ENCODE peak calls at places on chromosomes 12 and 14, in four cellular contexts. Y, Z, L and M are unnamed samples.

GRCh38 chr12:103877934-103878510 is 37.0 kb upstream of the NT5DC3 start:
- DNase-seq in Y (peak), Z (peak), L (peak), M (peak)

GRCh38 chr12:24008166-24008565 is 58.7 kb upstream of the SOX5 start:
- DNase-seq in Y (no peak), Z (no peak), L (no peak), M (no peak)

GRCh38 chr12:570237-570925 is 92.9 kb downstream of the NINJ2 start:
- DNase-seq in Y (peak), Z (peak), L (peak), M (no peak)

GRCh38 chr12:102927220-102927619 is 10.2 kb upstream of the PAH start:
- DNase-seq in Y (no peak), Z (no peak), L (no peak), M (no peak)

GRCh38 chr12:43832506-43833168 is 3.2 kb upstream of the TMEM117 start:
- DNase-seq in Y (no peak), Z (no peak), L (no peak), M (no peak)

GRCh38 chr14:72543325-72543724 is 350.6 kb downstream of the DPF3 start:
- DNase-seq in Y (no peak), Z (no peak), L (no peak), M (no peak)

GRCh38 chr12:107131832-107132616 is 38.7 kb upstream of the CRY1 start:
- DNase-seq in Y (peak), Z (no peak), L (no peak), M (peak)

GRCh38 chr12:1413930-1414329 is 180.5 kb downstream of the FBXL14 start:
- DNase-seq in Y (no peak), Z (no peak), L (no peak), M (no peak)

GRCh38 chr12:84599539-84599938 is 313.1 kb downstream of the SLC6A15 start:
- DNase-seq in Y (no peak), Z (no peak), L (no peak), M (peak)
- H3K27ac ChIP-seq in Y (no peak), Z (no peak), L (no peak), M (no peak)

DNA sequence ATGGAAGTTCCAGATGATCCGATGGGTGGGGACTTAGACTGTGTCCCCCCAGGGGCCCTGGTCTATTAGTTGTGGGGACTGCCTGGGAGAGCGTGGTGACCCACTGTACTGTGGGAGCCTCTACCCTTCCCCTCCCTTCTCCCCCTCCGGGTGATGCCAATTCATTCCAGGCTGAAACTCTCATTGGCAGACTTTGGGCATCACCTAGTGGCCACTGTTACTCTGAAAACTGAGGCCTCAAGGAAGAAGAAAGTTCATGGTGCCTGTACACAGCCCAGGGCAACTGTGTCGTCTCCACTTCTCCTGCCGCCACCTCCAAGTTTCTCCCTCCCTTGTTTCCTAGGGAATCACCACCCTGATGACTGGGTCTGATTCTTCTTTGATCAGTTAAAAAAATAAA is 173.6 kb upstream of the ALG10B start:
- DNase-seq in Y (no peak), Z (no peak), L (no peak), M (no peak)
- TF ChIP-seq CTCF in Y (no peak), Z (no peak), L (no peak), M (no peak)

GRCh38 chr12:111635524-111635923 is 36.4 kb upstream of the ATXN2 start:
- DNase-seq in Y (no peak), Z (no peak), L (no peak), M (peak)
- H3K27ac ChIP-seq in Y (no peak), Z (peak), L (no peak), M (peak)

DNA sequence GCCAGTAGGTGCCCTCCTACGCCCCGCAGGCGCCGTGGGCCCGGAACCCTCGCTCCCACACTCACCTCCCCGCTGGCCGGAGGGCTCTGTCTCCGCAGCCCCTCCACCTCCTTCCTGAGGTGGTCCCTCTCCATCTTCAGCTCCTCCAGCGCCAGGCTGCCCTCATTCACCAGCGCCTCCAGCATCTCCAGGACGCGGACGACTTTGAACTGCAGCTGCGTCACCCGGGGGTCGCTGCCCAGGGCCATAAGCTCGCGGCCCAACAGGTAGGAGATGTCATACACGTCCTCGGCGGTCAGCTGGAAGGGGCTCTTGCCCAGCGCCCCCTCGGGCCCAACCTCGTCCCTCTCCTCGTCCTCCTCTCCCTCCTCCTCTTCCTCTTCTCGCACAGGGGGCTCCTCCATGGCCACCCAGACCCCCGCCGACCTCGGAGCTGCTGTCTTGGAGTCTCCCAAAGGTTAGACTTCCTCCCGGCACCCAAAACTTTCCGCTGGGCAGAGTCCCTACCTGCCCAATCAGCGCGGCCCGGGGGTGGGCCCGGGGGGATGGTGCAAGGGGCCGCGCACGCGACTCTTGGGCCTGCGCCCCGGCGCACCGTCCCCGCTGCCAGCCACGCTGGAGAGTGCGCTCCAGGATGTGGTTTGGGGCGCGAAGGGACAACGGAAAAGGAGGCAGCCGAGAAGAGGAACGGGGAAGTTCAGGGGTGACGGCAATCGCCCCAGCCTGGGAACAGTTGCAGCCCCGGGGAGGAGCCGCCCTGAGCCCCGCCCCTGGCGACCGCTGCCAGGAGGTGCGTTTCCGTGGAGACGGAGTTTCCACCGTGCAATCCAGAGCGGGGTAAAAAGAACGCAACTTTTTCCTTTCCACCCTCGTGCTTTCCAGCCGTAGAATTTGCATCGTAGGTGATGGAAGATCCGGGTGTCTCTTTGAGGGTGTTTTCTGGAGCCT is at the start of gene RILPL2:
- DNase-seq in Y (peak), Z (peak), L (peak), M (peak)
- TF ChIP-seq CTCF in Y (no peak), Z (no peak), L (no peak), M (no peak)

GRCh38 chr12:16307843-16308475 is 30.5 kb upstream of the SLC15A5 start:
- DNase-seq in Y (no peak), Z (no peak), L (no peak), M (peak)
- H3K27ac ChIP-seq in Y (no peak), Z (no peak), L (no peak), M (no peak)

GRCh38 chr14:69260246-69260978 is 454 bp downstream of the GALNT16 start:
- DNase-seq in Y (no peak), Z (no peak), L (no peak), M (peak)

GRCh38 chr14:69261761-69262331 is 1.9 kb downstream of the GALNT16 start:
- DNase-seq in Y (no peak), Z (no peak), L (no peak), M (no peak)

GRCh38 chr14:69262516-69262915 is 2.6 kb downstream of the GALNT16 start:
- DNase-seq in Y (no peak), Z (no peak), L (no peak), M (no peak)

GRCh38 chr14:69259531-69260245 is at the start of gene GALNT16:
- DNase-seq in Y (no peak), Z (peak), L (no peak), M (no peak)

DNA sequence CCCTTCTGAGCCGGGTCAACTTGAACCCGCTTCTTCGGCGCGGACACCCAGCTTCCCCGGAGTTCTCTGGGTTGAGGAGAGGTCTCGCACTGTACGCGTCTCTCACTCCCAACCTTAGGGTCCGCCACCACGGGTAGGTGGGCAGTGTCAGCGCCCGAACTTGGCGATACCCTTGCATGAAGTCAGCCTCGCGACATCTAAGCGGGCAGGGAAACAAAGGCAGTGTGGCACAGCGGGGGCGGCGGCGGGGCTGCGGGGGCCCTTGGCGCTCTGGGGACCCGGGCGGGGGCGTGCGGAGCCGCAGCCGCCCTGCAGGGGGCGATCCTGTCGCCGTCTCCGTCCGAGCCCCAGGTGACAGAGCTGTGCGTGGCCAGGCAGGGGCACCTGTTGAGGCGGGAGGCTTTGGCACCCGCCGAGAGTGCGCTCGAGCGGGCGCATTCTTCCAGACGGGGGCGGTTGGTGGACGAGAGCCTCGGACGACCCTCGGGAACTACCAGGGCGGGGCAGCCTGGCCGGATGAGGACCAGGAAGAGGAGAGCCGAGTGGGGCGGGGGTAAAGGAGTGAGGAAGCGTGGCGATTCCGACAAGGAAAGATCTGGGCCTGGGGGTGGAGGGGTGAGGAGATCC is 1.1 kb downstream of the GALNT16 start:
- DNase-seq in Y (peak), Z (peak), L (no peak), M (no peak)
- TF ChIP-seq CTCF in Y (peak), Z (peak), L (no peak), M (peak)